ENCODE peak calls at places on chromosomes 1 and 21, in six cellular contexts. Z, F, L, P, T and K are unnamed samples.

GRCh38 chr21:32803651-32804050 is 32.1 kb upstream of the PAXBP1 start:
- ATAC-seq in F (no peak), T (no peak), L (no peak), P (no peak), Z (no peak), K (no peak)

GRCh38 chr1:216005916-216006315 is 417.3 kb downstream of the USH2A start:
- ATAC-seq in T (no peak), L (peak; percentile 29), Z (no peak), F (no peak), P (peak; percentile 83), K (peak; percentile 82)

GRCh38 chr1:15885269-15885668 is 37.8 kb downstream of the SPEN start:
- ATAC-seq in F (no peak), T (no peak), L (no peak), P (no peak), Z (no peak), K (no peak)

GRCh38 chr1:26907071-26907922 is 6.5 kb downstream of the NR0B2 start:
- ATAC-seq in Z (no peak), T (peak; percentile 81), L (peak; percentile 98), F (no peak), P (peak; percentile 75), K (peak; percentile 94)

GRCh38 chr1:15584489-15585363 is at the start of gene AGMAT:
- ATAC-seq in P (peak; percentile 56), T (peak; percentile 72), L (peak; percentile 56), F (peak; percentile 75), Z (peak; percentile 82), K (peak; percentile 58)

GRCh38 chr1:17060129-17060868 is 6.5 kb upstream of the SDHB start:
- ATAC-seq in L (no peak), T (no peak), Z (no peak), P (no peak), F (no peak), K (no peak)

GRCh38 chr1:21680918-21681317 is 11.8 kb upstream of the RAP1GAP start:
- ATAC-seq in L (no peak), F (no peak), P (no peak), Z (no peak), T (no peak), K (no peak)

GRCh38 chr1:63704443-63704842 is 69.4 kb upstream of the ROR1 start:
- ATAC-seq in P (peak; percentile 83), Z (no peak), F (no peak), L (peak; percentile 93), T (peak; percentile 57), K (peak; percentile 62)

GRCh38 chr1:1213153-1213918 is 617 bp downstream of the TNFRSF4 start:
- ATAC-seq in T (no peak), P (no peak), F (no peak), L (no peak), Z (peak; percentile 18), K (peak; percentile 1)

GRCh38 chr1:196734460-196734859 is 40.2 kb upstream of the CFHR3 start:
- ATAC-seq in T (no peak), Z (no peak), F (no peak), P (no peak), L (no peak), K (no peak)

GRCh38 chr1:46801323-46802055 is 2.6 kb downstream of the CYP4B1 start:
- ATAC-seq in L (no peak), F (no peak), T (no peak), P (no peak), Z (no peak), K (peak; percentile 62)

GRCh38 chr1:208597571-208597970 is 353.4 kb upstream of the PLXNA2 start:
- ATAC-seq in F (no peak), L (no peak), P (no peak), Z (no peak), T (no peak), K (no peak)

GRCh38 chr1:235408503-235408960 is 41.3 kb downstream of the TBCE start:
- ATAC-seq in L (no peak), Z (no peak), P (no peak), F (no peak), T (no peak), K (no peak)

GRCh38 chr1:12059722-12060464 is 3.2 kb upstream of the TNFRSF8 start:
- ATAC-seq in T (no peak), P (no peak), L (no peak), Z (no peak), F (no peak), K (no peak)